ENCODE peak calls at places on chromosomes 7 and 10, in eight cellular contexts. F is A549; V is naive thymus-derived CD4-positive, alpha-beta T cell; T is psoas muscle; H is heart right ventricle; N is tibial nerve; Z is cardiac muscle cell; X is left ventricle myocardium inferior. S is an unnamed sample.

GRCh38 chr10:70811881-70812280 is 3.9 kb upstream of the SGPL1 start:
- DNase-seq in T (no peak), X (no peak), Z (no peak), F (no peak), V (no peak), N (no peak), H (no peak), S (no peak)

GRCh38 chr7:3282457-3282856 is 18.6 kb upstream of the SDK1 start:
- DNase-seq in F (no peak), T (peak), X (no peak), Z (peak), H (no peak), N (peak), V (no peak), S (no peak)

GRCh38 chr7:100679927-100680588 is 6.5 kb downstream of the GNB2 start:
- DNase-seq in X (peak), V (no peak), H (no peak), T (peak), F (no peak), Z (peak), N (peak), S (no peak)

GRCh38 chr10:128481152-128481551 is 354.9 kb upstream of the MKI67 start:
- DNase-seq in V (no peak), F (no peak), X (no peak), Z (no peak), T (no peak), N (no peak), H (no peak), S (no peak)

GRCh38 chr10:91907914-91908357 is 1.4 kb downstream of the FGFBP3 start:
- DNase-seq in H (no peak), V (no peak), T (no peak), X (no peak), Z (no peak), F (peak), N (no peak), S (no peak)

GRCh38 chr7:22949944-22950343 is 64.0 kb downstream of the HYCC1 start:
- DNase-seq in F (no peak), V (no peak), H (no peak), N (no peak), T (no peak), Z (peak), X (no peak), S (no peak)

GRCh38 chr10:70222340-70222794 is 10.9 kb downstream of the PPA1 start:
- DNase-seq in F (no peak), T (no peak), H (no peak), Z (no peak), V (no peak), X (no peak), N (no peak), S (no peak)

GRCh38 chr7:12974451-12975166 is 287.2 kb downstream of the ARL4A start:
- DNase-seq in F (no peak), X (no peak), Z (no peak), H (no peak), V (no peak), T (no peak), N (no peak), S (no peak)

GRCh38 chr7:111499027-111499426 is 63.3 kb downstream of the IMMP2L start:
- DNase-seq in N (no peak), T (no peak), F (peak), V (no peak), X (no peak), Z (peak), H (no peak), S (peak)

GRCh38 chr10:118571123-118571522 is 24.3 kb downstream of the PRLHR start:
- DNase-seq in F (no peak), N (peak), X (no peak), H (no peak), Z (peak), V (no peak), T (no peak), S (no peak)

GRCh38 chr10:32065871-32066270 is 9.6 kb upstream of the KIF5B start:
- DNase-seq in H (no peak), F (no peak), Z (peak), V (no peak), N (no peak), T (no peak), X (no peak), S (no peak)

GRCh38 chr10:80535671-80536360 is 1.9 kb upstream of the SH2D4B start:
- DNase-seq in T (peak), F (peak), V (peak), N (peak), X (peak), Z (peak), H (peak), S (no peak)

GRCh38 chr7:20310963-20311742 is 19.5 kb upstream of the ITGB8 start:
- DNase-seq in T (no peak), H (no peak), Z (peak), F (no peak), N (peak), V (no peak), X (no peak), S (no peak)

GRCh38 chr7:11584406-11585031 is 247.5 kb downstream of the THSD7A start:
- DNase-seq in T (no peak), X (no peak), N (no peak), Z (no peak), F (no peak), H (no peak), V (no peak), S (no peak)

GRCh38 chr7:55504093-55504859 is 68.0 kb downstream of the VOPP1 start:
- DNase-seq in Z (peak), F (no peak), V (no peak), X (no peak), H (no peak), N (no peak), T (no peak), S (no peak)

GRCh38 chr7:137169282-137169698 is 174.2 kb downstream of the PTN start:
- DNase-seq in H (peak), N (peak), Z (peak), V (no peak), X (peak), F (no peak), T (peak), S (peak)

GRCh38 chr7:48042216-48042615 is 6.9 kb downstream of the C7orf57 start:
- DNase-seq in X (no peak), T (no peak), V (no peak), F (no peak), H (no peak), Z (peak), N (no peak), S (no peak)

GRCh38 chr10:48309711-48310226 is 3.3 kb downstream of the MAPK8 start:
- DNase-seq in F (peak), V (no peak), H (no peak), T (no peak), N (no peak), X (no peak), Z (peak), S (no peak)

GRCh38 chr10:74055383-74056065 is 57.6 kb downstream of the VCL start:
- DNase-seq in X (no peak), T (no peak), V (no peak), F (no peak), Z (no peak), N (no peak), H (no peak), S (no peak)

GRCh38 chr7:105257338-105257737 is 131.4 kb downstream of the SRPK2 start:
- DNase-seq in V (no peak), Z (no peak), T (no peak), F (no peak), N (no peak), X (no peak), H (no peak), S (no peak)

GRCh38 chr10:24007359-24007758 is 201.6 kb upstream of the KIAA1217 start:
- DNase-seq in T (no peak), Z (no peak), V (no peak), N (no peak), X (no peak), F (no peak), H (no peak), S (no peak)

GRCh38 chr7:44765579-44766415 is 17.1 kb downstream of the ZMIZ2 start:
- DNase-seq in F (no peak), T (no peak), N (no peak), X (no peak), H (no peak), V (no peak), Z (no peak), S (no peak)

GRCh38 chr10:46220187-46220586 is 66.6 kb upstream of the ANTXRL start:
- DNase-seq in V (no peak), N (no peak), T (no peak), F (no peak), H (no peak), X (no peak), Z (no peak), S (no peak)

GRCh38 chr10:132479603-132480221 is 57.9 kb upstream of the INPP5A start:
- DNase-seq in V (no peak), T (peak), N (no peak), H (no peak), X (no peak), Z (no peak), F (no peak), S (peak)

GRCh38 chr10:132482090-132482489 is 55.5 kb upstream of the INPP5A start:
- DNase-seq in N (peak), H (no peak), V (no peak), Z (peak), X (no peak), T (peak), F (no peak), S (peak)

GRCh38 chr10:132483394-132483793 is 54.2 kb upstream of the INPP5A start:
- DNase-seq in T (no peak), H (no peak), V (no peak), F (no peak), X (no peak), N (no peak), Z (no peak), S (no peak)

GRCh38 chr10:132480356-132480755 is 57.2 kb upstream of the INPP5A start:
- DNase-seq in V (no peak), N (no peak), X (no peak), F (no peak), T (peak), Z (no peak), H (no peak), S (no peak)

GRCh38 chr10:132481690-132482089 is 55.9 kb upstream of the INPP5A start:
- DNase-seq in X (no peak), H (no peak), N (no peak), F (no peak), Z (no peak), T (no peak), V (no peak), S (no peak)
- H3K27ac ChIP-seq in X (peak), H (no peak), N (peak), F (no peak), Z (no peak), T (no peak), V (no peak), S (no peak)

GRCh38 chr10:6108631-6109443 is 20.0 kb downstream of the RBM17 start:
- DNase-seq in X (no peak), T (no peak), F (peak), H (no peak), Z (peak), V (peak), N (no peak), S (no peak)

GRCh38 chr10:6110136-6110535 is 21.3 kb downstream of the RBM17 start:
- DNase-seq in N (no peak), F (no peak), T (no peak), H (no peak), V (no peak), Z (no peak), X (no peak), S (no peak)

GRCh38 chr10:6109444-6109775 is 20.6 kb downstream of the RBM17 start:
- DNase-seq in V (no peak), Z (no peak), N (no peak), F (no peak), H (no peak), X (no peak), T (no peak), S (no peak)

GRCh38 chr10:6103591-6103990 is 14.8 kb downstream of the RBM17 start:
- DNase-seq in X (no peak), T (no peak), H (no peak), Z (no peak), V (no peak), N (no peak), F (no peak), S (no peak)

DNA sequence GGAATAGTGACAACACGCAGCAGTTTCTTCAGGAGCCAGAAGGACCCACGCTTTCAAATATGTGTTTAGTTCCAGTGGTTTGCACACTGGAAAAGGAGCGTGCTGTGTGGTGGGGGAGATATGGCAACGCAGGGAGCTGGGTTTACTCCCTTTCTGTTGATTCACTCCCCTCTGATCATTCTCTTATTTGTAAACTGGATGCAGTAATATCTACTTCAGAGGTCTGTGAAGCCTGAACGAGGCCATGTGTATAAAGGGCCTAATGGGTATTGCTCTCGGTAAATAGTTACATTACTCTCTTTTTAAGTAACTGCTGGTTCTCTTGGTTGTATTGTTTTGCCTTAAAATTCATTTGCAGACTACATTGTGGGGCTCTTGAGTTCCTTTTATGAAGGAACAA is 19.2 kb downstream of the RBM17 start:
- DNase-seq in F (no peak), T (no peak), N (no peak), V (no peak), X (no peak), Z (no peak), H (no peak), S (no peak)
- H3K27ac ChIP-seq in F (no peak), T (no peak), N (no peak), V (no peak), X (no peak), Z (no peak), H (no peak), S (no peak)

DNA sequence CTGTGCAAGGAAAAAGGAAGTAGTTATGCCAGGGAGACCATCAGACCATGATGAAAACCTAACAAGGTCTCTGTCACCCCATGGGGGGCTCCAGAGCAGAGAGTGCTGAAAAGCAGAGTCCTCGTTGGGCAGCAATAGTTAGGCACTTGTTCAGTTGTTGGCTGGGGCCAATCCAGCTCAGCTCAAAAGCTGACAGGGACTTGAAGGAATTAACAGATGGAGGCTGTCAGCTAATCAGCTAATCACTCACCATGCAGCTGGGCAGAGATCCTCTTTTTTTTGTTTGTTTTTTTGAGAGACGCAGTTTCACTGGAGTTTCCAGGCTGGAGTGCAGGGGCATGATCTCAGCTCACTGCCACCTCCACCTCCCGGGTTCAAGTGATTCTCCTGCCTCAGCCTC is 18.1 kb downstream of the CEP55 start:
- DNase-seq in N (no peak), X (no peak), T (no peak), V (no peak), Z (no peak), H (no peak), F (no peak), S (no peak)
- H3K27ac ChIP-seq in N (peak), X (peak), T (peak), V (no peak), Z (no peak), H (no peak), F (no peak), S (peak)

DNA sequence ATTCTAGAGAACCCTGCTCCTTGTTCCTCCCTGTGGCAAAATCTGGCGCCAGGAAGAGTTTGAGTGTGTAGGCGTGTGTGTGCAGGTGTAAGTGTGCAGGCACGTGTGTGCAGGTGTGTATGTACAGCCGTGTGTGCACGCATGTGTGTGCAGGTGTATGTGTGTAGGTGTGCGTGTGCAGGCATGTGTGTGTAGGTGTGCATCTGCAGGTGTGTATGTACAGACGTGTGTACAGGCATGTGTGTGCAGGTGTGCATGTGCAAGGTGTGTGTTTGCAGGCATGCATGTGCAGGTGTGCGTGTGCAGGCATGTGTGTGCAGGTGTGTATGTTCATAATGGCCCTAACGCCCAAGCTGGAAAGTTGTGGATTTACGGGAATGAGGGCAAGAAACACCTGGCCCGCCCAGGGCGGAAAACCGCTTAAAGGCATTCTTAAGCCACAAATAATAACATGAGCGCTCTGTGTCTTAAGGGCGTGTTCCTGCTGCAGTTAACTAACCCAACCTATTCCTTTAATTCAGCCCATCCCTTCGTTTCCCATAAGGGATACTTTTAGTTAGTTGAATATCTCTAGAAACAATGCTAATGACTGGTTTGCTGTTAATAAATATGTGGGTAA is 34.1 kb downstream of the KCTD7 start:
- DNase-seq in N (no peak), H (no peak), X (no peak), T (no peak), V (no peak), F (no peak), Z (no peak), S (no peak)
- H3K27ac ChIP-seq in N (no peak), H (no peak), X (no peak), T (no peak), V (no peak), F (no peak), Z (no peak), S (no peak)

GRCh38 chr7:1339611-1340010 is 106.9 kb downstream of the UNCX start:
- DNase-seq in V (no peak), Z (no peak), X (no peak), N (no peak), T (no peak), F (no peak), H (no peak), S (no peak)
- H3K27ac ChIP-seq in V (no peak), Z (no peak), X (no peak), N (no peak), T (no peak), F (no peak), H (no peak), S (no peak)

DNA sequence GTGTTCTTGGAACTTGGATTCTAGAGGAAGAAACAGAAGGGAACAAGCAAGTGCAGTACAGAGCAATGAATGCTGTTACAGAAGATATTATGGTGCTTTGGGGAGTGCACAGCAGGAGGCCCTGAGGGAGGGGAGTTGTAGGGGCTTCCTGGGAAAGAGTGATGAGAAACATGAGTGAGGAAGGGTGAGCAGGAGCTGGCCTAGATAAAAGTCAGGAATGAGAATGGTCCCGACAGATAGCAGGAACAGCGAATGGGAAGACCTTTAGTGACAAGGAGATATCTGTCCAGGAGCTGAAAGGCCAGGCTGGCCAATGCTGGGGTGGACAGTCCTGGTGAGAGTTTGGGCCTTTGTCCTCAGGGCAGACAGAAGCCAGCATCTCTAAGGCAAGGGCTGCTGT is 20.6 kb upstream of the CCNJ start:
- DNase-seq in Z (no peak), V (no peak), N (no peak), H (no peak), F (no peak), X (no peak), T (no peak), S (no peak)
- H3K27ac ChIP-seq in Z (no peak), V (no peak), N (no peak), H (no peak), F (no peak), X (no peak), T (no peak), S (no peak)

GRCh38 chr7:141012044-141012685 is 2.6 kb downstream of the MRPS33 start:
- DNase-seq in X (peak), N (peak), T (peak), Z (peak), H (peak), V (peak), F (peak), S (peak)
- H3K27ac ChIP-seq in X (no peak), N (no peak), T (no peak), Z (no peak), H (no peak), V (peak), F (no peak), S (no peak)